ENCODE peak calls at places on chromosomes 1 and 21, in eight cellular contexts. L, Q, J, Z, Y, G, A and F are unnamed samples.

GRCh38 chr1:188706742-188707141 is 1770.9 kb downstream of the BRINP3 start:
- DNase-seq in L (peak; percentile 75), Q (no peak), J (no peak), Z (peak; percentile 8), Y (no peak), G (no peak), A (no peak), F (no peak)

GRCh38 chr1:62196091-62196690 is 1.5 kb downstream of the L1TD1 start:
- DNase-seq in L (no peak), Q (no peak), J (no peak), Z (no peak), Y (no peak), G (no peak), A (no peak), F (peak; percentile 87)

GRCh38 chr1:162663589-162664030 is 31.3 kb downstream of the DDR2 start:
- DNase-seq in L (peak; percentile 87), Q (peak; percentile 84), J (no peak), Z (no peak), Y (peak; percentile 55), G (no peak), A (peak; percentile 15), F (no peak)

GRCh38 chr21:39597595-39598185 is 15.1 kb upstream of the B3GALT5 start:
- DNase-seq in L (no peak), Q (no peak), J (no peak), Z (no peak), Y (no peak), G (no peak), A (no peak), F (no peak)

GRCh38 chr1:86156571-86157455 is at the start of gene COL24A1:
- DNase-seq in L (peak; percentile 53), Q (peak; percentile 40), J (peak; percentile 31), Z (peak; percentile 56), Y (peak; percentile 25), G (peak; percentile 76), A (peak; percentile 52), F (no peak)

GRCh38 chr1:217892750-217893149 is 261.6 kb downstream of the SPATA17 start:
- DNase-seq in L (no peak), Q (no peak), J (no peak), Z (no peak), Y (no peak), G (no peak), A (no peak), F (no peak)

GRCh38 chr1:20227704-20228103 is 41.4 kb upstream of the PLA2G2C start:
- DNase-seq in L (no peak), Q (no peak), J (no peak), Z (no peak), Y (no peak), G (no peak), A (no peak), F (no peak)

GRCh38 chr1:242211254-242212022 is 212.5 kb upstream of the MAP1LC3C start:
- DNase-seq in L (no peak), Q (no peak), J (no peak), Z (no peak), Y (no peak), G (no peak), A (no peak), F (no peak)

GRCh38 chr1:202162049-202162417 is 1.6 kb upstream of the PTPN7 start:
- DNase-seq in L (no peak), Q (no peak), J (no peak), Z (no peak), Y (no peak), G (no peak), A (peak; percentile 56), F (no peak)

GRCh38 chr1:26529655-26530539 is at the start of gene RPS6KA1:
- DNase-seq in L (peak; percentile 29), Q (peak; percentile 30), J (peak; percentile 54), Z (no peak), Y (no peak), G (peak; percentile 80), A (peak; percentile 96), F (peak; percentile 71)

GRCh38 chr1:109468903-109469302 is 2.6 kb downstream of the SYPL2 start:
- DNase-seq in L (no peak), Q (no peak), J (no peak), Z (no peak), Y (no peak), G (no peak), A (no peak), F (no peak)
- TF ChIP-seq CTCF in L (no peak), Q (no peak), J (no peak), Z (no peak), Y (no peak), G (no peak), A (no peak), F (no peak)

DNA sequence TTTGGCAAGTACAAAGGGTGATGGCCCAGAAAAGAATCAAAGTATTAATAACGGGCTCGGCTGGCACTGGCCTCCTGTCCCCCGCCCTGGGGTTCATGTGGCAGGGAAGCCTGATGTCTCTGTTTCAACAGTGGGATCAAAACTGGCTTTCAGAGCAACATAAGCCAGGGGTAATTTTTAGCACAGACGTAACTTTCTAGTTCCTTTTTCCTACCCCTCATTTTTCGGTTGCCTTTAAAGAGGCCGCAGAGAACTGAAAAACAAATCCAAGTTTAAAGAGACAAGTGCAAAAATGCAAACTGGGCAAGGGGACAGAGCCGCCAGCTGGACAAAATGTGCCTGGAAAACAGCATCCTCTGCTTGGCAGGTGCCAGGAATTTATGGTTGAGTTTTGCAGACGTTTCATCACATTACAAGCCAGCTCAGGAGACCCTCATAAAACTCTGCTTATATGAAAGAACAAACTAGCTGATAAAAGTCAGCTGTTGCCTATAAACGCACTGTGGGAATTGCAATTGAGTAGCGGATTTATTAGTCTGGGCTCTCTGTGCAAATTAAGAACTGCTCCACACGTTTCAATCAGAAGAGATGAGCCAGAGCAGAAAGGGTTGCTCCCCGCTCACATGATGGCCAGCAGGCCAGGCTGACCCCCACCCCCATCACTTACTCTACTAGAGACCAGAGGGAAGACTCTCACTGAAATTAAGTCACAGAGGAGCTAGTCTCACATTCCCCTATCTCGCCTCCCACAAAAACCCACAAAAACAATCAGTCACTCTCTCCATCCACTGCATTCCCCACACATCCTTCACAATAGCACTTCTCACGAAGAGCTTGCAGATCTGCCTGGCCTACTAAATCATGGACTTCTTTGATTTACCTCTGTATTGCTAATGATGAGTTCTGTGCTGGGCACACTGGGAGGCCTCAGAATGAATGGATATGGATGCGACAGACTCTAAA is 15.8 kb upstream of the CDCA8 start:
- DNase-seq in L (no peak), Q (peak; percentile 96), J (no peak), Z (no peak), Y (no peak), G (no peak), A (peak; percentile 67), F (no peak)
- TF ChIP-seq CTCF in L (no peak), Q (peak; percentile 3), J (no peak), Z (no peak), Y (no peak), G (no peak), A (peak; percentile 4), F (no peak)

DNA sequence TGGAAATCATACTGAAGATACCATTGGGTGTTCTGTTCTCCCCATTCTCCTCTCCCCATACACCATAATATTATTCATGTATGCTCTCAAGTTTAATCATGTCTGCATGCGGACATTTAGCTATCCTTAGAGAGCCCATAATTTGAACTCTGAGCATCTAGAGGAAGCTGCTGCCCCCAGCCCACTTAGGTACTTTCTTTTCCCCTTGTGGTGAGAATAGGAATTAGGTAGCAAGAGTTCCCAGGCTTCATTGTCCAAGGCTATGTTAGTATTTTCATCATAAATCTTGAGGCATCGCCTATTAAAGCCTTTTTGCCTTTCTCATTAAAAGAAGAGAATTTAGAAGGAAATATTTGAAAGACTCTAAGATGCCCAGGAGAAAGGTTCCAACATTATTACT is 96.3 kb downstream of the ROR1 start:
- DNase-seq in L (no peak), Q (no peak), J (no peak), Z (no peak), Y (no peak), G (no peak), A (no peak), F (no peak)
- TF ChIP-seq CTCF in L (no peak), Q (peak; percentile 18), J (no peak), Z (no peak), Y (no peak), G (peak; percentile 50), A (no peak), F (no peak)

DNA sequence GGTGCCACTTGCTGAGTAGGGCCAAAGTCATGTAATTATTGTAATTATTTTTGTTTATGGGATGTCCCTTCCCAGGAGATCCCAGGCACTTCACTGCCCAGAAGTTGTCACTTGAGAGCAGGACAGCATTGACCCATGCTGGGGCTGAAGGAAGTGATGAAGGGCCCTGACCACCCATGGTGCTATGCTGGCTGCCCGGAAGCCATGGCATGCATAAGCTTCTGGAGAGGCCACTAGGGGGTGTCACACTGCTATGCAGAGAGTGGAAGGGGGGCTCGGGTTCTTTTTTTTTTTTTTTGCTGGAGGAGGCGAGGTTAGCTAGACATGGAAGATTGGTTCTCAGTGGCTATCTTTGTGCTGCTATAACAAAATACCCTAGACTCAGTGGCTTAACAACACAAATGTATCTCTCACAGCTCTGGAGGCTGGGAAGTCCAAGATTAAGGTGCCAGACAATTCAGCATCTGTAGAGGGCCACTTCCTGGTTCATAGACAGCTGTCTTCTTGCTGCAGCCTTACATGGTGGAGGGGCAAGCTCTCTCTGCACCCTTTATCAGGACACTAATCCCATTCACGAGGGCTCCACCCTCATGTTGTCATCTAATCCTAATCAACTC is 84.9 kb downstream of the CNIH3 start:
- DNase-seq in L (peak; percentile 25), Q (peak; percentile 33), J (no peak), Z (no peak), Y (no peak), G (no peak), A (peak; percentile 56), F (no peak)
- TF ChIP-seq CTCF in L (peak; percentile 52), Q (peak; percentile 58), J (no peak), Z (peak; percentile 42), Y (no peak), G (peak; percentile 56), A (peak; percentile 41), F (peak; percentile 62)

DNA sequence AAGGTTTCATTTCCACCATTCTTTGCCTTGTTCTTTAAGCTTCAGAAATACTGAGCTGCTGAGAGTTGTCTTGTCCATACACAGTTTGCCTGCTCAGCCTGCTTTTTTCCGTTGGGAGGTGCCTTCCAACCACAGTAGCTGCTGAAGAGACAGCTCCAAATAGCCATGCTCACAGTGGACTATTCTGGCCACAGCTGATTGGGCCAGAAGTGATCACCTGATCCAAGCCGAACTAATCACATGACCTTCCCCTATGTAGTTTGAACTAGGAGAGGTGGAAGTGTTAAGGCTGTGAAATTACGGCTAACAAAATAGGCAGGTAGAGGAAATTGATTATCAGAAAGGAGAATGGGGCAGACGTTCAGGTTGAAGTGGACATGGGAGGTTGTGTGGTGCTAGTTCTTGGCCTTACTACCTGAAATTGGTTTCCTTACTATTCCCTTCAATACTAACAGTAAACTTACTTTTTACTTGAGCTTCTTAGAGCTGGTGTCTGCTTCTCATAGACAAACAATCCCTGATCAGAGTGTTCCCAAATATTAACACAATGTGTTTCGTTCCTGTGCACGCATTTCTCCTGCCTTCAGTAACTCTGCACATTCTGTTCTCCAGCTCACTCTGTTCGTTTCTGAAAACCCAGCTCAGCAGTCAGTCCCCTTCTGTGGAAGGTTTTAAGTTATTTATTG is 136.1 kb downstream of the RWDD3 start:
- DNase-seq in L (no peak), Q (no peak), J (no peak), Z (no peak), Y (no peak), G (no peak), A (no peak), F (no peak)
- TF ChIP-seq CTCF in L (no peak), Q (no peak), J (no peak), Z (no peak), Y (no peak), G (no peak), A (no peak), F (no peak)